ENCODE peak calls at places on chromosomes 1 and 21, in five cellular contexts. O is PC-9, J is mammary epithelial cell, D is IMR-90, U is GM23338. L is an unnamed sample.

GRCh38 chr21:46542588-46543092 is 62.2 kb downstream of the S100B start:
- DNase-seq in O (no peak), J (no peak), D (no peak), U (no peak), L (no peak)

GRCh38 chr1:155499953-155500621 is 62.5 kb downstream of the ASH1L start:
- DNase-seq in O (no peak), J (peak; percentile 6), D (no peak), U (peak; percentile 15), L (peak; percentile 14)

GRCh38 chr1:88985033-88985432 is 7.4 kb downstream of the KYAT3 start:
- DNase-seq in O (peak; percentile 54), J (peak; percentile 94), D (peak; percentile 91), U (no peak), L (peak; percentile 86)

GRCh38 chr1:174954686-174955669 is 44.8 kb upstream of the CACYBP start:
- DNase-seq in O (no peak), J (no peak), D (no peak), U (no peak), L (peak; percentile 15)

GRCh38 chr1:88935522-88936222 is 44.3 kb upstream of the GTF2B start:
- DNase-seq in O (no peak), J (no peak), D (peak; percentile 52), U (peak; percentile 45), L (peak; percentile 30)

GRCh38 chr1:46517010-46517600 is 27.5 kb downstream of the DMBX1 start:
- DNase-seq in O (peak; percentile 99), J (peak; percentile 74), D (no peak), U (peak; percentile 91), L (no peak)

GRCh38 chr1:109901508-109902145 is 9.0 kb upstream of the CSF1 start:
- DNase-seq in O (no peak), J (peak; percentile 43), D (no peak), U (no peak), L (no peak)

GRCh38 chr1:209567788-209568187 is 15.7 kb upstream of the CAMK1G start:
- DNase-seq in O (no peak), J (peak; percentile 91), D (peak; percentile 43), U (no peak), L (peak; percentile 66)

GRCh38 chr1:12610305-12610935 is 7.6 kb downstream of the DHRS3 start:
- DNase-seq in O (no peak), J (peak; percentile 62), D (peak; percentile 67), U (no peak), L (no peak)

GRCh38 chr1:241934181-241934815 is 23.3 kb upstream of the BECN2 start:
- DNase-seq in O (no peak), J (peak; percentile 26), D (no peak), U (peak; percentile 80), L (peak; percentile 19)

GRCh38 chr1:184255560-184255959 is 131.3 kb upstream of the C1orf21 start:
- DNase-seq in O (no peak), J (no peak), D (no peak), U (peak; percentile 23), L (no peak)

GRCh38 chr1:69858534-69858933 is 290.8 kb downstream of the LRRC7 start:
- DNase-seq in O (no peak), J (no peak), D (no peak), U (no peak), L (no peak)

GRCh38 chr21:42500225-42500624 is 4.2 kb upstream of the RSPH1 start:
- DNase-seq in O (no peak), J (no peak), D (no peak), U (no peak), L (no peak)

GRCh38 chr1:116147972-116148371 is 36.8 kb downstream of the MAB21L3 start:
- DNase-seq in O (no peak), J (no peak), D (no peak), U (peak; percentile 26), L (peak; percentile 23)
- H2AFZ ChIP-seq in O (no peak overlapping the region), J (no peak overlapping the region), D (no peak overlapping the region), U (peak overlapping the region; percentile 32), L (no peak overlapping the region)

GRCh38 chr21:38809170-38809878 is 3.6 kb downstream of the ETS2 start:
- DNase-seq in O (no peak), J (no peak), D (no peak), U (no peak), L (no peak)
- H3K4me3 ChIP-seq in O (no peak overlapping the region), J (no peak overlapping the region), D (no peak overlapping the region), U (peak overlapping the region; percentile 26), L (peak overlapping the region; percentile 93)

GRCh38 chr1:172835834-172836233 is 176.9 kb downstream of the FASLG start:
- DNase-seq in O (no peak), J (no peak), D (no peak), U (no peak), L (no peak)

GRCh38 chr1:172834609-172835008 is 175.7 kb downstream of the FASLG start:
- DNase-seq in O (no peak), J (no peak), D (no peak), U (no peak), L (no peak)

GRCh38 chr1:172838681-172839313 is 179.9 kb downstream of the FASLG start:
- DNase-seq in O (no peak), J (no peak), D (no peak), U (no peak), L (no peak)

GRCh38 chr1:172833956-172834355 is 175.1 kb downstream of the FASLG start:
- DNase-seq in O (no peak), J (peak; percentile 23), D (no peak), U (no peak), L (no peak)

DNA sequence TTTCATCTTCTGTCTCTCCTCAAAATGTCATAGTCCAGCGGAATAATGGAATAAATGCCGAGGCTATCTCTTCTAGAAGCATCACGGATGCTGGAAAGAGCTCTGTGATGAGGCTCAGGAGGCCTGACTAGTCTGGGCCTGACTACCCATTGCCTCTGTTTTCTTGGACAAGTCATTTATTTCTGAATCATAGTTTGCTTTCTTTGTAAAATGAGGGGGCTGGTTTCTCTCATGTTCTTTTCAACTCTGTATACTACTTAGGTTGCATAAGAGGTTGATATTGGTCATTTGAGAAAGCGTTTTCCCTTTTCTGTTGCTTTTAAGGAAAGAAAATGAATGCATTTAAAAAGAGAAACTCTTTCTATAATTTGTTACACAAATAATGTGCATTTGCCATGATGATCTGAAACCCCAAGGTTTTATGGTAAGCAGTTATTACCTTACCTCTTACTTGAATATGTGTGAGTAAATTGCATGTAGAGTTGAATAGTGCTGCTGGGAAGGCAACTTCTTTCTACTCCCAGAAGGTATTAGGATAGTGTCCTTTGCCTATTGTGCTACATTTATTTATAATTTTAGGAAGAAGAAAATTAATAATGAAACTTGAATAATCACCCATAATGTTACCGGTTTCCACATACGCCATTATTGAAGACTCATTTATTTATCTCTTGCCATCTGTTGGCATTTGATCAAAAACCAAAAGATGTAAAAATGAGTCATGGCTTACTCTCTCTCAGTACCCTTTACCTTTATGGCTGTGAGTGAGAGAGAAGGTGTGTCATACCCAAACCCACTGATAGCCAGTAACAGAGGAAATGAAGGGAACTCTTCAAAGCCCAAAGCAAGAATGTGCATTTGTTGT is 179.1 kb downstream of the FASLG start:
- DNase-seq in O (no peak), J (peak; percentile 95), D (peak; percentile 72), U (no peak), L (peak; percentile 44)
- H2AFZ ChIP-seq in O (no peak overlapping the region), J (peak overlapping the region; percentile 28), D (no peak overlapping the region), U (no peak overlapping the region), L (no peak overlapping the region)

GRCh38 chr1:7554343-7555270 is 216.5 kb upstream of the VAMP3 start:
- DNase-seq in O (no peak), J (no peak), D (no peak), U (no peak), L (peak; percentile 22)

GRCh38 chr1:7553042-7553690 is 217.9 kb upstream of the VAMP3 start:
- DNase-seq in O (no peak), J (no peak), D (no peak), U (peak; percentile 11), L (no peak)

GRCh38 chr1:7558041-7558461 is 213.0 kb upstream of the VAMP3 start:
- DNase-seq in O (no peak), J (no peak), D (no peak), U (peak; percentile 9), L (no peak)

GRCh38 chr1:7558481-7558880 is 212.6 kb upstream of the VAMP3 start:
- DNase-seq in O (no peak), J (no peak), D (no peak), U (no peak), L (no peak)

DNA sequence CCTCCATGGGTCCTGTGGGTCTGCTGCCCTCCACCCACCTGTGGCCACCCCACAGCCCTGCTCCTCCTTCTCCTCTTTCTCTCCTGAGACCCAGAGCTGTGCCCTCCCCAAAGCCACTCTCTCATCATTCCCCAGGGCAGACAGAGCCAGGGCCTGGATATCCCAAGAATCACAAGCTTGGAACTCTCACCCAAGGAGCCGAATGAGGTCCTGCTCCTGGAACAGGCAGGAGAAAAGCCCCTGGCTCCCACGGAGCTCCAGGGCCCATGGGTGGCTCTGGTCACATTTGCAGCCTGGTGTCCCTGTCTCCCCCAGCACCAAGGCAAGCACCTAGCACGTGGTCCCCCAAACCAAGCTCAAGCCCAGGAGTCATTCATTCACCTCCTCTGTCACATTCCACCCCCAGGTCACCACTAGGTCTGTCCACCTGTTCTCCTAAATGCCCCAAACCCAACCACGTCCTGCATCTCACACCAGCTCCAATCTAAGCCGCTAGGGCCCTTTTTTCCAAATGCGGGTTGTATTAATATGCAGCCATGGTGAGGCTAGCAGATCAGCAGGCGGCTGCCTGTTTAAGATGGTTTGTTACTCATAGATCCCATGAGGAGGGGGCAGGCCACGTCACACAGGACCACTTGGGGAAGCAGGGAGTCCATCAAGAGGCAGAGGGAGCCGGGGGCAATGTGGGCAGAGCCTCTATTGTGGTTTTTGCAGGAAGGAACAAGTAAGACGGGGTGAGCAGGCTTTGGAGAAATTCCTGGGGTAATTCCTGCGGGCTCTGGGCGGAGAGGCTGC is 215.5 kb upstream of the VAMP3 start:
- DNase-seq in O (peak; percentile 58), J (peak; percentile 82), D (no peak), U (no peak), L (no peak)
- H3K4me3 ChIP-seq in O (no peak overlapping the region), J (no peak overlapping the region), D (no peak overlapping the region), U (no peak overlapping the region), L (no peak overlapping the region)

GRCh38 chr21:41242238-41242829 is 74.3 kb upstream of the FAM3B start:
- DNase-seq in O (no peak), J (no peak), D (no peak), U (no peak), L (no peak)
- H2AFZ ChIP-seq in O (no peak overlapping the region), J (no peak overlapping the region), D (no peak overlapping the region), U (no peak overlapping the region), L (no peak overlapping the region)

GRCh38 chr1:26827205-26827604 is 717 bp downstream of the ZDHHC18 start:
- DNase-seq in O (no peak), J (no peak), D (no peak), U (no peak), L (no peak)
- H3K4me3 ChIP-seq in O (peak overlapping the region; percentile 62), J (peak overlapping the region; percentile 42), D (peak overlapping the region; percentile 50), U (peak overlapping the region; percentile 64), L (peak overlapping the region; percentile 67)

GRCh38 chr1:76053021-76053420 is 21.5 kb upstream of the ST6GALNAC3 start:
- DNase-seq in O (no peak), J (no peak), D (no peak), U (peak; percentile 75), L (peak; percentile 28)

GRCh38 chr1:76059461-76059860 is 15.1 kb upstream of the ST6GALNAC3 start:
- DNase-seq in O (no peak), J (no peak), D (no peak), U (no peak), L (no peak)

GRCh38 chr1:76054357-76054756 is 20.2 kb upstream of the ST6GALNAC3 start:
- DNase-seq in O (no peak), J (no peak), D (no peak), U (no peak), L (no peak)

GRCh38 chr1:76055987-76056386 is 18.6 kb upstream of the ST6GALNAC3 start:
- DNase-seq in O (no peak), J (no peak), D (no peak), U (peak; percentile 53), L (no peak)
- H2AFZ ChIP-seq in O (no peak overlapping the region), J (no peak overlapping the region), D (no peak overlapping the region), U (no peak overlapping the region), L (no peak overlapping the region)